ENCODE peak calls at places on chromosomes 7 and 10, in eight cellular contexts. N, D, G, U, S, W, F and V are unnamed samples.
A peak's percentile ranks its signal among the peaks of the same experiment; 100 is the strongest.

GRCh38 chr10:71761105-71761511 is 12.2 kb downstream of the VSIR start:
- DNase-seq in F (no peak), D (no peak), N (no peak), S (no peak), G (no peak), U (no peak), W (peak; percentile 57), V (no peak)

GRCh38 chr7:151793531-151793935 is 83.4 kb downstream of the PRKAG2 start:
- DNase-seq in S (no peak), N (no peak), G (no peak), U (no peak), F (no peak), D (no peak), W (peak; percentile 46), V (no peak)

GRCh38 chr10:34161948-34162347 is 653.1 kb downstream of the PARD3 start:
- DNase-seq in S (no peak), D (no peak), W (no peak), N (no peak), G (no peak), U (no peak), F (no peak), V (no peak)

GRCh38 chr7:13044309-13044708 is 356.9 kb downstream of the ARL4A start:
- DNase-seq in G (no peak), U (peak; percentile 43), F (no peak), D (no peak), W (no peak), N (no peak), S (no peak), V (no peak)

GRCh38 chr7:83936056-83936703 is 258.4 kb downstream of the SEMA3A start:
- DNase-seq in F (peak; percentile 13), S (peak; percentile 67), U (peak; percentile 79), D (peak; percentile 45), N (peak; percentile 47), G (no peak), W (peak; percentile 54), V (peak; percentile 91)

GRCh38 chr7:1690359-1690958 is 20.4 kb downstream of the ELFN1 start:
- DNase-seq in W (no peak), U (no peak), G (no peak), N (no peak), F (no peak), S (no peak), D (no peak), V (no peak)

GRCh38 chr10:14876764-14877163 is 1.9 kb upstream of the SUV39H2 start:
- DNase-seq in S (no peak), U (no peak), G (no peak), D (no peak), F (no peak), N (no peak), W (no peak), V (no peak)

GRCh38 chr10:32530231-32530630 is 84.3 kb downstream of the CCDC7 start:
- DNase-seq in S (no peak), U (no peak), F (no peak), G (no peak), N (no peak), W (no peak), D (no peak), V (no peak)

GRCh38 chr10:84606428-84606827 is 278.0 kb downstream of the CCSER2 start:
- DNase-seq in D (no peak), S (no peak), W (no peak), G (no peak), U (no peak), N (no peak), F (no peak), V (no peak)

GRCh38 chr10:5254488-5254887 is 57.9 kb downstream of the AKR1C4 start:
- DNase-seq in G (no peak), U (no peak), W (no peak), D (no peak), S (no peak), N (no peak), F (no peak), V (no peak)

GRCh38 chr10:119597405-119598186 is 832 bp upstream of the TIAL1 start:
- DNase-seq in N (no peak), U (no peak), W (no peak), D (peak; percentile 52), G (no peak), F (no peak), S (no peak), V (no peak)

GRCh38 chr7:2598175-2598823 is 33.5 kb upstream of the TTYH3 start:
- DNase-seq in D (no peak), U (no peak), W (no peak), N (no peak), G (no peak), F (no peak), S (no peak), V (no peak)

GRCh38 chr10:16848562-16849154 is 31.4 kb upstream of the RSU1 start:
- DNase-seq in U (no peak), N (no peak), W (no peak), G (no peak), F (no peak), D (no peak), S (no peak), V (no peak)

GRCh38 chr7:133602291-133602690 is 349.4 kb downstream of the EXOC4 start:
- DNase-seq in F (no peak), D (no peak), U (no peak), N (no peak), G (no peak), S (peak; percentile 27), W (no peak), V (peak; percentile 62)

GRCh38 chr7:65980478-65981250 is 1.3 kb downstream of the GUSB start:
- DNase-seq in D (peak; percentile 67), G (peak; percentile 65), F (no peak), N (peak; percentile 55), U (peak; percentile 23), S (no peak), W (peak; percentile 74), V (no peak)

GRCh38 chr7:696426-697258 is 29.9 kb upstream of the DNAAF5 start:
- DNase-seq in G (no peak), F (no peak), D (no peak), N (no peak), S (no peak), U (no peak), W (no peak), V (no peak)

GRCh38 chr10:28186887-28187578 is 115.8 kb downstream of the MPP7 start:
- DNase-seq in N (no peak), U (no peak), W (no peak), F (no peak), S (no peak), D (no peak), G (no peak), V (no peak)

GRCh38 chr10:86062647-86063145 is 303.9 kb downstream of the GRID1 start:
- DNase-seq in W (no peak), F (no peak), D (no peak), G (no peak), N (no peak), S (no peak), U (no peak), V (no peak)

GRCh38 chr10:93904901-93905300 is 11.1 kb downstream of the SLC35G1 start:
- DNase-seq in W (no peak), G (no peak), F (peak; percentile 75), S (no peak), N (no peak), U (no peak), D (no peak), V (no peak)

GRCh38 chr10:22911889-22912762 is 15.7 kb upstream of the ARMC3 start:
- DNase-seq in D (no peak), U (peak; percentile 64), W (no peak), N (peak; percentile 17), F (no peak), G (no peak), S (peak; percentile 16), V (peak; percentile 78)

GRCh38 chr10:133230023-133230319 is at the start of gene UTF1:
- DNase-seq in G (no peak), D (no peak), N (no peak), W (no peak), S (no peak), F (no peak), U (no peak), V (no peak)

GRCh38 chr10:1255166-1255565 is 199.0 kb downstream of the WDR37 start:
- DNase-seq in G (no peak), W (no peak), N (no peak), D (no peak), S (no peak), U (no peak), F (no peak), V (no peak)

GRCh38 chr7:105648561-105649401 is 67.5 kb upstream of the EFCAB10 start:
- DNase-seq in U (no peak), N (peak; percentile 25), W (no peak), F (peak; percentile 26), S (no peak), G (no peak), D (no peak), V (no peak)

GRCh38 chr10:84818956-84819355 is 490.6 kb downstream of the CCSER2 start:
- DNase-seq in U (no peak), S (no peak), D (no peak), N (no peak), G (no peak), W (no peak), F (peak; percentile 6), V (peak; percentile 8)

GRCh38 chr7:26468625-26469024 is 177.0 kb downstream of the SNX10 start:
- DNase-seq in G (no peak), D (no peak), U (no peak), S (no peak), N (no peak), W (no peak), F (no peak), V (no peak)

GRCh38 chr10:100980327-100981110 is 6.8 kb downstream of the MRPL43 start:
- DNase-seq in W (no peak), U (no peak), F (no peak), S (no peak), N (peak; percentile 3), D (no peak), G (no peak), V (no peak)

GRCh38 chr7:51209426-51209825 is 107.2 kb downstream of the COBL start:
- DNase-seq in U (no peak), W (no peak), N (no peak), D (no peak), F (no peak), S (no peak), G (no peak), V (no peak)

GRCh38 chr10:79259834-79260233 is 87.4 kb upstream of the PPIF start:
- DNase-seq in G (no peak), D (no peak), N (no peak), W (no peak), U (no peak), F (no peak), S (no peak), V (no peak)

GRCh38 chr7:125847055-125847454 is 917.4 kb upstream of the POT1 start:
- DNase-seq in S (no peak), U (no peak), G (no peak), W (no peak), D (no peak), F (no peak), N (no peak), V (no peak)

GRCh38 chr10:9825491-9826018 is 1192.1 kb upstream of the CELF2 start:
- DNase-seq in W (no peak), G (no peak), U (peak; percentile 41), N (no peak), F (no peak), S (no peak), D (no peak), V (no peak)

GRCh38 chr7:50307368-50308012 is 3.0 kb downstream of the IKZF1 start:
- DNase-seq in U (no peak), W (no peak), G (peak; percentile 54), N (peak; percentile 59), S (no peak), F (no peak), D (peak; percentile 88), V (no peak)

GRCh38 chr10:7610651-7611389 is 55.9 kb downstream of the ITIH5 start:
- DNase-seq in D (no peak), F (no peak), G (no peak), U (peak; percentile 56), N (peak; percentile 44), S (peak; percentile 55), W (no peak), V (no peak)

GRCh38 chr7:75905785-75906604 is 9.0 kb upstream of the POR start:
- DNase-seq in G (no peak), F (peak; percentile 57), S (no peak), W (peak; percentile 41), U (peak; percentile 83), N (peak; percentile 53), D (no peak), V (peak; percentile 72)

GRCh38 chr7:27636326-27637006 is 26.2 kb downstream of the HIBADH start:
- DNase-seq in U (peak; percentile 22), G (no peak), S (no peak), W (no peak), F (no peak), D (no peak), N (no peak), V (no peak)